ENCODE peak calls at places on chromosomes 2 and 18, in six cellular contexts. J is RWPE2; O is A549; D is naive thymus-derived CD4-positive, alpha-beta T cell; W is left ventricle myocardium inferior; B is GM23248. E is an unnamed sample.

GRCh38 chr2:7725850-7726242 is 808.6 kb downstream of the RNF144A start:
- DNase-seq in J (no peak), O (no peak), D (no peak), W (no peak), B (peak; percentile 15), E (no peak)

GRCh38 chr18:49811151-49811938 is 2.0 kb downstream of the ACAA2 start:
- DNase-seq in J (no peak), O (no peak), D (no peak), W (no peak), B (peak; percentile 15), E (no peak)

GRCh38 chr2:128169933-128170709 is 79.1 kb downstream of the UGGT1 start:
- DNase-seq in J (no peak), O (no peak), D (no peak), W (no peak), B (no peak), E (no peak)

GRCh38 chr2:219488844-219489194 is 9.9 kb upstream of the GMPPA start:
- DNase-seq in J (no peak), O (no peak), D (no peak), W (no peak), B (no peak), E (no peak)

GRCh38 chr2:62705859-62706720 is 577 bp downstream of the EHBP1 start:
- DNase-seq in J (peak; percentile 61), O (peak; percentile 73), D (no peak), W (peak; percentile 58), B (peak; percentile 78), E (peak; percentile 84)

GRCh38 chr2:75055820-75056675 is 97.6 kb downstream of the POLE4 start:
- DNase-seq in J (no peak), O (no peak), D (no peak), W (no peak), B (peak; percentile 75), E (peak; percentile 24)

GRCh38 chr2:157056200-157056676 is 201.3 kb upstream of the GALNT5 start:
- DNase-seq in J (no peak), O (no peak), D (no peak), W (no peak), B (peak; percentile 80), E (peak; percentile 70)

GRCh38 chr18:76452357-76452756 is 42.7 kb downstream of the ZNF516 start:
- DNase-seq in J (no peak), O (no peak), D (no peak), W (no peak), B (peak; percentile 64), E (peak; percentile 52)

GRCh38 chr2:54772110-54772509 is 48.6 kb downstream of the EML6 start:
- DNase-seq in J (no peak), O (no peak), D (no peak), W (no peak), B (peak; percentile 91), E (peak; percentile 16)

GRCh38 chr2:19504400-19505198 is 146.2 kb upstream of the OSR1 start:
- DNase-seq in J (no peak), O (peak; percentile 28), D (no peak), W (no peak), B (no peak), E (no peak)

GRCh38 chr2:170842785-170843184 is 26.1 kb downstream of the GAD1 start:
- DNase-seq in J (no peak), O (no peak), D (no peak), W (no peak), B (peak; percentile 82), E (peak; percentile 20)

GRCh38 chr18:31791817-31792579 is 31.3 kb upstream of the SLC25A52 start:
- DNase-seq in J (no peak), O (no peak), D (no peak), W (no peak), B (no peak), E (no peak)

GRCh38 chr2:22276696-22277095 is 1108.3 kb upstream of the KLHL29 start:
- DNase-seq in J (no peak), O (no peak), D (no peak), W (no peak), B (no peak), E (no peak)

GRCh38 chr2:28395334-28396061 is 2.8 kb downstream of the FOSL2 start:
- DNase-seq in J (peak; percentile 45), O (no peak), D (no peak), W (peak; percentile 46), B (peak; percentile 81), E (peak; percentile 86)

GRCh38 chr18:32135595-32135994 is 43.9 kb downstream of the RNF138 start:
- DNase-seq in J (no peak), O (no peak), D (no peak), W (no peak), B (no peak), E (no peak)

GRCh38 chr18:8303151-8303770 is 306.0 kb upstream of the RAB12 start:
- DNase-seq in J (no peak), O (no peak), D (no peak), W (no peak), B (peak; percentile 51), E (no peak)

GRCh38 chr2:6510547-6510946 is 355.2 kb downstream of the CMPK2 start:
- DNase-seq in J (no peak), O (no peak), D (no peak), W (no peak), B (no peak), E (peak; percentile 15)

GRCh38 chr2:197674546-197674945 is 841 bp downstream of the RFTN2 start:
- DNase-seq in J (no peak), O (no peak), D (no peak), W (no peak), B (peak; percentile 55), E (peak; percentile 78)

GRCh38 chr2:205161156-205161555 is 521.1 kb upstream of the NRP2 start:
- DNase-seq in J (no peak), O (no peak), D (no peak), W (no peak), B (peak; percentile 3), E (no peak)

GRCh38 chr18:80251700-80252099 is 4.4 kb upstream of the PARD6G start:
- DNase-seq in J (no peak), O (no peak), D (no peak), W (no peak), B (no peak), E (no peak)

GRCh38 chr2:118207889-118208288 is 119.6 kb downstream of the INSIG2 start:
- DNase-seq in J (no peak), O (no peak), D (no peak), W (no peak), B (no peak), E (no peak)

GRCh38 chr2:118249531-118249930 is 161.3 kb downstream of the INSIG2 start:
- DNase-seq in J (no peak), O (no peak), D (no peak), W (no peak), B (peak; percentile 70), E (no peak)

GRCh38 chr18:35581555-35582309 is at the start of gene GALNT1:
- DNase-seq in J (no peak), O (no peak), D (no peak), W (peak; percentile 37), B (peak; percentile 57), E (peak; percentile 62)

GRCh38 chr2:24123212-24124002 is at the start of the genes FAM228B and PFN4:
- DNase-seq in J (peak; percentile 81), O (peak; percentile 89), D (peak; percentile 15), W (peak; percentile 92), B (peak; percentile 88), E (peak; percentile 94)

GRCh38 chr18:395481-396250 is 104.8 kb downstream of the COLEC12 start:
- DNase-seq in J (no peak), O (no peak), D (no peak), W (no peak), B (peak; percentile 91), E (peak; percentile 93)
- H3K4me1 ChIP-seq in J (no peaks in the 10 kb centered on the region), O (no peaks in the 10 kb centered on the region), D (no peaks in the 10 kb centered on the region), W (peaks cover 27% of the 10 kb centered on the region), B (peaks cover 53% of the 10 kb centered on the region), E (peaks cover 33% of the 10 kb centered on the region)

GRCh38 chr18:26134110-26134509 is 441 bp downstream of the PSMA8 start:
- DNase-seq in J (no peak), O (no peak), D (peak; percentile 20), W (no peak), B (no peak), E (no peak)

GRCh38 chr18:26135563-26135962 is 1.9 kb downstream of the PSMA8 start:
- DNase-seq in J (no peak), O (no peak), D (no peak), W (no peak), B (no peak), E (no peak)

GRCh38 chr18:26133652-26134051 is at the start of gene PSMA8:
- DNase-seq in J (no peak), O (no peak), D (peak; percentile 68), W (peak; percentile 16), B (no peak), E (no peak)
- H3K4me3 ChIP-seq in J (no peak within 1 kb of the TSS), O (no peak within 1 kb of the TSS), D (peak within 1 kb of the TSS; percentile 38), W (peak within 1 kb of the TSS; percentile 51), B (no peak within 1 kb of the TSS), E (peak within 1 kb of the TSS; percentile 62)

GRCh38 chr2:30757737-30758136 is 49.5 kb downstream of the CAPN13 start:
- DNase-seq in J (no peak), O (no peak), D (no peak), W (no peak), B (no peak), E (no peak)
- H3K4me1 ChIP-seq in J (peaks cover 7% of the 10 kb centered on the region), O (no peaks in the 10 kb centered on the region), D (no peaks in the 10 kb centered on the region), W (no peaks in the 10 kb centered on the region), B (peaks cover 4% of the 10 kb centered on the region), E (no peaks in the 10 kb centered on the region)

DNA sequence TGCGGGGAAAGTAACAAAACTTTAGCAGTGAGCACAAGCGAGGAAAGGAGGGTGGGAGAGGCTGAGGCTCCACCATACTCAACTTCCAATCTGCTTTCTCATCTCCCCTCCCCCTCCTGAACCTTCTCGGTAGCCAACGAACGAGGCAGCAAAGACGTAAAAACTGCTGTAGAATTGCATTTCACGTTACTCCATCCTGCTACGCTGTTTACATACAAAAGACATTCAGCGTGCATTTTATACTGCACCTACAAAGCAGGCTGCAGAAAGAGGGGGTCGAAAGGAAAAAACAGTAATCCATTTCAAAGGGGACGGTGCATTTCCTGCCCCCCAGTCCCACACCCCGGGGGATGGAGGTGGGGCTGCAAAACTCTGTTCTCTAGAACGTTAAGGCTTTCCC is 1.1 kb downstream of the EFEMP1 start:
- DNase-seq in J (no peak), O (no peak), D (no peak), W (no peak), B (peak; percentile 16), E (no peak)
- H3K4me3 ChIP-seq in J (peak overlapping the region; percentile 64), O (peak overlapping the region; percentile 78), D (no peak overlapping the region), W (peak overlapping the region; percentile 76), B (peak overlapping the region; percentile 97), E (peak overlapping the region; percentile 94)

DNA sequence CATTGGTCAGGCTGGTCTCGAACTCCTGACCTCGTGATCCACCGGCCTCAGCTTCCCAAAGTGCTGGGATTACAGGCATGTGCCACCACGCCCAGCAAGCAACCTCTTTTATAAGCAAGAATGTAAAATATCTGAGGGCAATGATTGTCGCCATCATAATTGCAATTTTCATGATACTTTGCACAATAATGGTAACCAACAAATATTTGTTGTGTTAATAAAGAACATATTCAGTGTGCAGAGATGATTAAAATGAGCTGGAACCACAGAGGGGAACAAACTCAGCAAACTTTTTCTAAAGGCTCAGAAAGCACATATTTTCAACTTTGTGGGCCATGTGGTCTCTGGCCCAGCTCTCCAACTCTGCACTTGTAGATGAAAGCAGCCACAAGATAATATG is 115.2 kb upstream of the SIX2 start:
- DNase-seq in J (no peak), O (no peak), D (no peak), W (no peak), B (no peak), E (no peak)
- H3K4me1 ChIP-seq in J (peaks cover 18% of the 10 kb centered on the region), O (peaks cover 28% of the 10 kb centered on the region), D (no peaks in the 10 kb centered on the region), W (no peaks in the 10 kb centered on the region), B (peaks cover 40% of the 10 kb centered on the region), E (peaks cover 25% of the 10 kb centered on the region)

DNA sequence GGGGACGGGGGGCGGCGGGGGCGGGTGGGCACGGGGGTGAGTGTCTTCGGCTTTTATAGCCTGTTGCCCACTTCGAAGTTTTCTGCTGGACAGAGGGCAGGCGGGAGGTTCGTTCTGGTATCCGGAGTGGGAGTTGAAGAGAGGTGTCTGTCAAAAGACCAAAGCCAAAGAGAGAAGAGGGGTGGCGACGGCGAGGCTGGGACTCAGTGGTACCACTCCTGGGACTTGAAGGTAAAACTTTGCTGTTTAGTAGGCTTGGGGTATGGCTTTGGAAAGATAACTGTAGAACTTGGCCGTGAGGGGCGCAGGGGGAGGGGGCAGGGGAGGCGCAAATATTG is 215.8 kb upstream of the DTNA start:
- DNase-seq in J (no peak), O (no peak), D (no peak), W (peak; percentile 23), B (no peak), E (no peak)
- H3K4me3 ChIP-seq in J (no peak overlapping the region), O (no peak overlapping the region), D (no peak overlapping the region), W (peak overlapping the region; percentile 78), B (no peak overlapping the region), E (peak overlapping the region; percentile 84)